ENCODE peak calls at places on chromosomes 12 and 14, in ten cellular contexts. D is HuH-7.5; A is psoas muscle; C is activated naive CD4-positive, alpha-beta T cell treated with anti-CD3 and anti-CD28 coated beads, Interleukin-2, amount 10 ng/mL, durations not matched to agents 7 days and 5 days; J is Kasumi-1; G is NCI-H2081; Q is cardiac fibroblast; I is NCI-H1105; O is activated CD4-positive, alpha-beta memory T cell treated with anti-CD3 and anti-CD28 coated beads for 36 hours; M is epithelial cell of prostate. B is an unnamed sample.
A peak's percentile ranks its signal among the peaks of the same experiment; 100 is the strongest.

GRCh38 chr14:71753976-71754375 is 178.3 kb upstream of the RGS6 start:
- DNase-seq in D (no peak), A (no peak), C (no peak), J (no peak), G (no peak), Q (no peak), I (no peak), O (no peak), M (no peak), B (no peak)

GRCh38 chr14:96264850-96265249 is 8.8 kb downstream of the BDKRB1 start:
- DNase-seq in D (peak; percentile 43), A (no peak), C (no peak), J (no peak), G (no peak), Q (peak; percentile 48), I (no peak), O (no peak), M (no peak), B (no peak)

GRCh38 chr12:4743046-4743445 is 22.8 kb downstream of the GALNT8 start:
- DNase-seq in D (no peak), A (no peak), C (no peak), J (no peak), G (no peak), Q (no peak), I (no peak), O (no peak), M (no peak), B (no peak)

GRCh38 chr12:2891240-2892053 is 756 bp downstream of the TULP3 start:
- DNase-seq in D (peak; percentile 33), A (peak; percentile 76), C (no peak), J (no peak), G (peak; percentile 5), Q (peak; percentile 68), I (peak; percentile 10), O (peak; percentile 37), M (no peak), B (peak; percentile 50)

GRCh38 chr12:121579190-121579791 is 1.5 kb downstream of the KDM2B start:
- DNase-seq in D (no peak), A (peak; percentile 68), C (peak; percentile 69), J (peak; percentile 44), G (no peak), Q (peak; percentile 17), I (peak; percentile 41), O (peak; percentile 56), M (no peak), B (peak; percentile 47)

GRCh38 chr12:1716911-1717310 is 26.0 kb downstream of the ADIPOR2 start:
- DNase-seq in D (no peak), A (no peak), C (no peak), J (no peak), G (no peak), Q (no peak), I (no peak), O (no peak), M (no peak), B (no peak)

GRCh38 chr14:25904446-25904845 is 693.4 kb downstream of the NOVA1 start:
- DNase-seq in D (no peak), A (no peak), C (no peak), J (no peak), G (no peak), Q (no peak), I (no peak), O (no peak), M (no peak), B (no peak)

GRCh38 chr12:4997939-4998338 is 45.7 kb upstream of the KCNA5 start:
- DNase-seq in D (no peak), A (peak; percentile 85), C (no peak), J (no peak), G (no peak), Q (peak; percentile 82), I (no peak), O (no peak), M (peak; percentile 44), B (peak; percentile 17)

GRCh38 chr14:54529811-54530210 is 20.1 kb downstream of the CGRRF1 start:
- DNase-seq in D (no peak), A (no peak), C (no peak), J (no peak), G (no peak), Q (peak; percentile 73), I (peak; percentile 29), O (no peak), M (no peak), B (no peak)

GRCh38 chr14:104851896-104852663 is 13.0 kb upstream of the CEP170B start:
- DNase-seq in D (no peak), A (no peak), C (no peak), J (no peak), G (no peak), Q (no peak), I (no peak), O (no peak), M (no peak), B (no peak)

GRCh38 chr14:20624495-20625070 is 16.9 kb downstream of the OR6S1 start:
- DNase-seq in D (no peak), A (peak; percentile 69), C (peak; percentile 58), J (no peak), G (no peak), Q (peak; percentile 85), I (no peak), O (peak; percentile 64), M (peak; percentile 48), B (peak; percentile 41)

GRCh38 chr12:128771681-128772080 is 52.1 kb downstream of the SLC15A4 start:
- DNase-seq in D (no peak), A (no peak), C (no peak), J (no peak), G (no peak), Q (peak; percentile 27), I (no peak), O (no peak), M (no peak), B (no peak)

GRCh38 chr12:85425349-85425612 is 145.3 kb downstream of the ALX1 start:
- DNase-seq in D (no peak), A (no peak), C (no peak), J (no peak), G (no peak), Q (no peak), I (no peak), O (no peak), M (no peak), B (no peak)

GRCh38 chr14:100051543-100051942 is 13.7 kb upstream of the EVL start:
- DNase-seq in D (no peak), A (no peak), C (no peak), J (no peak), G (peak; percentile 57), Q (no peak), I (no peak), O (no peak), M (no peak), B (no peak)

GRCh38 chr12:48946206-48946605 is 11.1 kb downstream of the ARF3 start:
- DNase-seq in D (no peak), A (no peak), C (no peak), J (no peak), G (peak; percentile 71), Q (no peak), I (no peak), O (no peak), M (no peak), B (no peak)

GRCh38 chr12:117595751-117596150 is 234.3 kb upstream of the NOS1 start:
- DNase-seq in D (no peak), A (no peak), C (no peak), J (no peak), G (no peak), Q (no peak), I (no peak), O (no peak), M (no peak), B (no peak)

GRCh38 chr14:90483551-90483950 is 86.7 kb downstream of the CALM1 start:
- DNase-seq in D (no peak), A (no peak), C (peak; percentile 25), J (peak; percentile 90), G (peak; percentile 65), Q (no peak), I (peak; percentile 77), O (peak; percentile 52), M (no peak), B (no peak)

GRCh38 chr12:118371354-118372282 is 1.1 kb downstream of the TAOK3 start:
- DNase-seq in D (peak; percentile 15), A (peak; percentile 59), C (peak; percentile 31), J (no peak), G (no peak), Q (no peak), I (no peak), O (peak; percentile 18), M (no peak), B (peak; percentile 39)

GRCh38 chr12:90102957-90103652 is 394.5 kb upstream of the ATP2B1 start:
- DNase-seq in D (peak; percentile 6), A (no peak), C (no peak), J (peak; percentile 60), G (peak; percentile 11), Q (peak; percentile 68), I (peak; percentile 14), O (peak; percentile 13), M (no peak), B (no peak)

GRCh38 chr14:58298477-58298879 is at the start of gene ARID4A:
- DNase-seq in D (peak; percentile 9), A (peak; percentile 89), C (peak; percentile 92), J (no peak), G (no peak), Q (no peak), I (no peak), O (peak; percentile 92), M (no peak), B (no peak)

GRCh38 chr14:75232597-75232996 is 46.0 kb upstream of the FOS start:
- DNase-seq in D (no peak), A (no peak), C (peak; percentile 53), J (no peak), G (no peak), Q (no peak), I (no peak), O (peak; percentile 25), M (no peak), B (no peak)

B was measured in heart right ventricle.